ENCODE peak calls at places on chromosomes 5 and 9, in six cellular contexts. O is AG09309, T is fibroblast of lung, U is small intestine, F is fibroblast of pulmonary artery, B is stomach. S is an unnamed sample.

GRCh38 chr5:132243366-132243977 is 14.0 kb upstream of the PDLIM4 start:
- DNase-seq in B (no peak), T (no peak), F (no peak), O (no peak), U (peak), S (no peak)

GRCh38 chr5:94618029-94618492 is 343 bp downstream of the KIAA0825 start:
- DNase-seq in O (no peak), U (peak), F (peak), T (peak), B (peak), S (no peak)

GRCh38 chr9:129774791-129775149 is 21.9 kb upstream of the PTGES start:
- DNase-seq in O (no peak), F (no peak), T (no peak), B (no peak), U (no peak), S (no peak)

GRCh38 chr9:120583958-120584369 is 4.0 kb upstream of the CDK5RAP2 start:
- DNase-seq in B (peak), U (peak), F (peak), O (peak), T (peak), S (no peak)

GRCh38 chr5:80141147-80141671 is 106.1 kb downstream of the THBS4 start:
- DNase-seq in U (peak), B (peak), F (peak), T (peak), O (peak), S (peak)

GRCh38 chr5:33367396-33367795 is 73.4 kb upstream of the TARS1 start:
- DNase-seq in F (no peak), B (no peak), T (no peak), O (no peak), U (no peak), S (no peak)

GRCh38 chr9:138042146-138042545 is 164.6 kb downstream of the CACNA1B start:
- DNase-seq in B (peak), F (no peak), U (no peak), O (no peak), T (no peak), S (no peak)

GRCh38 chr9:110641350-110641749 is 27.2 kb upstream of the MUSK start:
- DNase-seq in O (no peak), F (no peak), B (no peak), U (no peak), T (no peak), S (no peak)

GRCh38 chr5:103424008-103424407 is 138.6 kb downstream of the NUDT12 start:
- DNase-seq in T (peak), B (no peak), U (no peak), F (no peak), O (no peak), S (no peak)

GRCh38 chr9:15717290-15717689 is 164.4 kb downstream of the CCDC171 start:
- DNase-seq in F (no peak), T (no peak), U (no peak), B (no peak), O (no peak), S (no peak)

GRCh38 chr9:115650768-115651167 is 502.8 kb upstream of the PAPPA start:
- DNase-seq in B (no peak), O (peak), U (no peak), T (peak), F (peak), S (no peak)

GRCh38 chr9:88653926-88654325 is 118.9 kb downstream of the NXNL2 start:
- DNase-seq in F (no peak), B (no peak), O (no peak), T (peak), U (no peak), S (no peak)

GRCh38 chr9:123637596-123637939 is 281.6 kb downstream of the CRB2 start:
- DNase-seq in T (peak), B (no peak), F (peak), O (peak), U (no peak), S (no peak)

GRCh38 chr9:99231708-99232107 is 9.6 kb downstream of the SEC61B start:
- DNase-seq in U (no peak), B (no peak), F (peak), O (no peak), T (peak), S (no peak)

GRCh38 chr9:96376926-96377874 is 6.3 kb downstream of the SLC35D2 start:
- DNase-seq in F (peak), U (peak), T (peak), B (no peak), O (peak), S (no peak)

GRCh38 chr9:89215342-89215741 is 36.7 kb upstream of the SHC3 start:
- DNase-seq in B (no peak), U (no peak), F (no peak), T (no peak), O (no peak), S (no peak)

GRCh38 chr9:72978724-72979123 is 25.9 kb upstream of the ALDH1A1 start:
- DNase-seq in U (no peak), O (peak), T (peak), B (no peak), F (peak), S (no peak)

GRCh38 chr9:27303219-27303618 is 6.3 kb upstream of the EQTN start:
- DNase-seq in B (no peak), O (no peak), F (peak), U (no peak), T (no peak), S (no peak)

GRCh38 chr5:42721484-42721883 is 35.1 kb upstream of the CCDC152 start:
- DNase-seq in T (no peak), B (no peak), U (no peak), O (no peak), F (no peak), S (no peak)

GRCh38 chr5:148748702-148749101 is 77.7 kb upstream of the ADRB2 start:
- DNase-seq in T (no peak), U (no peak), B (no peak), F (no peak), O (no peak), S (no peak)

GRCh38 chr5:136079195-136079985 is 50.6 kb downstream of the TGFBI start:
- DNase-seq in F (no peak), U (no peak), O (no peak), T (no peak), B (no peak), S (no peak)

DNA sequence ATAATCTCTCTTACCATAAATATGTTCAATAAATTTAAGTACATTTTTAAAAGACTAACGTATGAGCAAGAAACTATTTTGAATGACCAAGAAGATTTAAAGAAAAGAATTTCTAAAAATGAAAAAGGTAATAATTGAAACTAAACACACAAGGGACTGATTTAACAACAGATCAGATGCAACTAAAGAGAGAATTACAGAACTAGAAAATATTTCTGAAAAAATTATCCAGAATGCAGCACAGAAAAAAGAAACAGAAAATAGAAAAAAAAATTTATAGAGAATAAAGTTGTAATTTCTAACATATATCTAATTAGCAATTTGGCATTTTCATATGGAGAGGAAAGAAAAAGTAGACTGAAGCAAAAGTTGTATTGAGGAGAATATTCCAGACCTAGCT is 269.3 kb downstream of the TLE1 start:
- DNase-seq in T (no peak), B (no peak), F (no peak), O (no peak), U (no peak), S (no peak)
- H3K4me3 ChIP-seq in T (no peak), B (no peak), F (no peak), O (no peak), U (no peak), S (no peak)

GRCh38 chr5:36153727-36154126 is 1.8 kb downstream of the SKP2 start:
- DNase-seq in U (no peak), F (no peak), T (no peak), B (no peak), O (no peak), S (no peak)
- H3K4me3 ChIP-seq in U (no peak), F (no peak), T (no peak), B (no peak), O (no peak), S (no peak)

DNA sequence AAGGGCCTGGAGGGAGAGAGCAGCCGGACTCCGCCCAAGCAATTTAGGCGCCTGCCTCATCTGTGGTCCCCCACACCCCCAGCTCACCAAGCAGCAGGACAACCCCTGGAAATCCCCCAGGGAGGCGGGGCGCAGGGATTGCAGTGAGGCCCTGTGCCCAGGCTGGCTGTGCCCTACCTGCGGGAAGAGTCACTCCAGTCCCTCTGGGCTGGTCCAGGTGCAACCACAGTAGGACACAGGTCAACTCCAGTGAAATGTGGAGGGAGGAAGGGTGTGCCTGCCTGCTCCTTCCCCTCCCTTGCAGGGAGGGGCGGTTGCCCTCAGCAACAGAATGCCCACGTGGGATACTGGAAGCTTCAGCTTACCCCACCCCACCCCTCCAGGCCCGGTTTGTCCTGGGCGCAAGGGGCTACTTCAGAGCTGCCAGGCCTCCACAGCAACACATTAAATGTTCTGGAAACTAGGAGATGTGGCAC is 22.7 kb downstream of the ABO start:
- DNase-seq in F (no peak), B (peak), T (no peak), U (peak), O (no peak), S (no peak)
- H3K4me3 ChIP-seq in F (no peak), B (peak), T (no peak), U (no peak), O (no peak), S (no peak)

GRCh38 chr9:4541281-4541680 is 51.0 kb downstream of the SLC1A1 start:
- DNase-seq in T (no peak), U (no peak), O (no peak), F (no peak), B (no peak), S (no peak)
- H3K4me3 ChIP-seq in T (no peak), U (no peak), O (no peak), F (no peak), B (no peak), S (no peak)